ENCODE peak calls at places on chromosomes 11 and 22, in four cellular contexts. S, U, D and V are unnamed samples.

GRCh38 chr22:38612217-38613006 is 42.4 kb upstream of the DMC1 start:
- DNase-seq in S (no peak), U (no peak), D (no peak), V (no peak)

GRCh38 chr11:14361951-14362350 is 3.0 kb upstream of the RRAS2 start:
- DNase-seq in S (no peak), U (peak), D (no peak), V (no peak)

GRCh38 chr22:41915035-41915782 is at the start of gene SHISA8:
- DNase-seq in S (peak), U (peak), D (no peak), V (peak)

GRCh38 chr22:27752771-27753170 is 48.8 kb downstream of the MN1 start:
- DNase-seq in S (peak), U (peak), D (peak), V (peak)

GRCh38 chr11:45617886-45618601 is 47.4 kb downstream of the CHST1 start:
- DNase-seq in S (no peak), U (no peak), D (no peak), V (no peak)

GRCh38 chr11:68016904-68017817 is 7.0 kb downstream of the ALDH3B1 start:
- DNase-seq in S (no peak), U (no peak), D (no peak), V (peak)

GRCh38 chr22:17893900-17894299 is 119.6 kb upstream of the BID start:
- DNase-seq in S (no peak), U (no peak), D (no peak), V (no peak)

GRCh38 chr22:48923165-48923875 is 904.4 kb downstream of the BRD1 start:
- DNase-seq in S (no peak), U (no peak), D (peak), V (no peak)

GRCh38 chr11:117315285-117316196 is 515 bp downstream of the BACE1 start:
- DNase-seq in S (no peak), U (peak), D (no peak), V (peak)

GRCh38 chr11:14902650-14903350 is 10.8 kb upstream of the CYP2R1 start:
- DNase-seq in S (peak), U (peak), D (no peak), V (peak)

GRCh38 chr22:24146791-24147353 is 34.4 kb upstream of the SUSD2 start:
- DNase-seq in S (peak), U (peak), D (no peak), V (peak)

GRCh38 chr22:42699281-42699681 is 21.4 kb downstream of the A4GALT start:
- DNase-seq in S (no peak), U (no peak), D (no peak), V (no peak)

GRCh38 chr11:122804161-122804560 is 34.1 kb upstream of the CRTAM start:
- DNase-seq in S (peak), U (peak), D (no peak), V (peak)

GRCh38 chr11:66090288-66090687 is 20.2 kb downstream of the PACS1 start:
- DNase-seq in S (no peak), U (no peak), D (no peak), V (no peak)

GRCh38 chr22:49880281-49880680 is 26.6 kb downstream of the ZBED4 start:
- DNase-seq in S (no peak), U (no peak), D (no peak), V (no peak)

GRCh38 chr22:20957691-20958440 is 9.2 kb upstream of the AIFM3 start:
- DNase-seq in S (no peak), U (peak), D (no peak), V (no peak)

GRCh38 chr11:10623797-10624761 is 55.6 kb upstream of the LYVE1 start:
- DNase-seq in S (peak), U (no peak), D (no peak), V (peak)

GRCh38 chr11:75781831-75782230 is 13.3 kb downstream of the DGAT2 start:
- DNase-seq in S (no peak), U (no peak), D (no peak), V (no peak)

GRCh38 chr11:57779275-57779674 is 17.7 kb downstream of the CTNND1 start:
- DNase-seq in S (peak), U (peak), D (no peak), V (peak)

GRCh38 chr11:45982656-45983470 is 60.4 kb downstream of the LARGE2 start:
- DNase-seq in S (peak), U (peak), D (no peak), V (peak)

GRCh38 chr11:74011360-74012071 is 2.6 kb upstream of the UCP3 start:
- DNase-seq in S (peak), U (peak), D (no peak), V (peak)

GRCh38 chr22:37710675-37711074 is 13.8 kb downstream of the TRIOBP start:
- DNase-seq in S (no peak), U (no peak), D (no peak), V (no peak)

GRCh38 chr11:14380947-14381555 is 22.1 kb upstream of the RRAS2 start:
- DNase-seq in S (peak), U (peak), D (peak), V (no peak)

GRCh38 chr11:102172127-102172848 is 62.0 kb downstream of the YAP1 start:
- DNase-seq in S (peak), U (peak), D (no peak), V (peak)

GRCh38 chr11:104897891-104898684 is at the start of gene CASP12:
- DNase-seq in S (peak), U (peak), D (no peak), V (no peak)

GRCh38 chr22:38437416-38437815 is 17.6 kb downstream of the KCNJ4 start:
- DNase-seq in S (no peak), U (no peak), D (no peak), V (no peak)

GRCh38 chr11:117183724-117184349 is 5.3 kb downstream of the SIDT2 start:
- DNase-seq in S (no peak), U (no peak), D (peak), V (no peak)

GRCh38 chr22:36197065-36197440 is 4.6 kb downstream of the APOL4 start:
- DNase-seq in S (peak), U (peak), D (peak), V (no peak)

GRCh38 chr22:38490915-38491314 is 15.2 kb downstream of the DDX17 start:
- DNase-seq in S (peak), U (peak), D (no peak), V (peak)

GRCh38 chr11:118106789-118107335 is 20.1 kb upstream of the SMIM35 start:
- DNase-seq in S (no peak), U (no peak), D (no peak), V (peak)

GRCh38 chr11:32333335-32333991 is 101.9 kb downstream of the WT1 start:
- DNase-seq in S (peak), U (peak), D (peak), V (peak)

GRCh38 chr22:19962246-19962908 is 20.8 kb upstream of the TXNRD2 start:
- DNase-seq in S (peak), U (peak), D (no peak), V (peak)

GRCh38 chr11:123753110-123753509 is 1.2 kb downstream of the OR6X1 start:
- DNase-seq in S (no peak), U (no peak), D (no peak), V (no peak)

GRCh38 chr22:39205344-39206021 is 39.3 kb downstream of the PDGFB start:
- DNase-seq in S (peak), U (peak), D (no peak), V (peak)

GRCh38 chr11:73833067-73833466 is 43.6 kb downstream of the COA4 start:
- DNase-seq in S (no peak), U (no peak), D (no peak), V (no peak)

DNA sequence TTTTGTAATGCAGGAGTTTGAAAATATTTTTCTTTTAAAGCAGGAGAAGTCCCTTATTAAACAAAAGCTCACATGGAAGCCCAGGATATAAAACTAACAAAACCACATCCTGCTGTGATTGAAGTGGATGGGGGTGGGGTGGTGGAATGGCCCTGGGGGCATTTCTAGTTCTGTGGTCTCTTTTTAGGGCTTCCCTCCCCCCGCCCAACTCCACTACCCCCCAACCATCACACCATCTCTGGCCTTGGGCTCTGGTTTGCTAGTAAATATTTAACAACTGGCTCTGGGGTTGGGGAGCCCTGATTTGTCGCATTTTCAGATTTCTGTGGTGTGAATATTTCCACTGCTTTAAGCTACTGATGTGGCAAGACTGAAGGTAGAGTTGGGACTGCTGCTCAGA is 279.6 kb upstream of the PLET1 start:
- DNase-seq in S (no peak), U (no peak), D (no peak), V (no peak)
- H3K4me3 ChIP-seq in S (no peak), U (no peak), D (no peak), V (no peak)

GRCh38 chr11:12415567-12415966 is 38.2 kb downstream of the PARVA start:
- DNase-seq in S (no peak), U (no peak), D (no peak), V (no peak)

GRCh38 chr11:12416552-12416951 is 39.2 kb downstream of the PARVA start:
- DNase-seq in S (no peak), U (no peak), D (no peak), V (no peak)

GRCh38 chr11:12420706-12421105 is 43.3 kb downstream of the PARVA start:
- DNase-seq in S (no peak), U (no peak), D (no peak), V (no peak)

GRCh38 chr11:12421386-12421785 is 44.0 kb downstream of the PARVA start:
- DNase-seq in S (no peak), U (no peak), D (no peak), V (no peak)

DNA sequence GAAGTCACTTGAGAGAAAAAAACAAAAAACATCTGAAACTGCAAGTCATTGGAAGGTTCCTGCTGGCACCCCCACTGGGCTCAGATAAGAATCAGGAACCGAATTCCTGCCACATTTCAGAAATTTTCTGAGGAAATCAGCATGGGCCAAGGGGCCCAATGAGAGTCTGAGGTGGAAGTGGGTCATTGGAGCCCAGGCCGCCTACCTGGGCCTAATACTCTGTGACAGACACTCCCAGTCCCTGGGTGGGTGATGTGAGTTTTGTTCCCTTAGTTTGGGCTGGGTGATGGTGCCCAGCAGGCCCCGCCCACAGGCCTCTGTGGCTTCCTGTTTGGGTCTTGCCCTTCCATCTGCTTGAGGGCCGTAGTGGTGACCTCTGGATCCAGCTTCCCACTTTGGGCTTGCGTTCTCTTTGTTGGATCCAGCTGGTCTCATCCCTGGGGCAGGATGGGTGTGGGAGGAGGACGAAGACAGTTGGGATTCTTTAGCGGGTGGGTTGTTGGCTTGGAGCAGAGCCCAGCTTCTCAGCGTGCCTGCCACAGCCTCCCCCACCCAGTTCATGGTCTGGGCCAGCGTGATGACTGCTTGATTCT is 40.7 kb downstream of the PARVA start:
- DNase-seq in S (peak), U (peak), D (no peak), V (no peak)
- H3K4me3 ChIP-seq in S (no peak), U (peak), D (no peak), V (no peak)

GRCh38 chr11:40921256-40921655 is 538.2 kb downstream of the LRRC4C start:
- DNase-seq in S (no peak), U (no peak), D (no peak), V (no peak)

DNA sequence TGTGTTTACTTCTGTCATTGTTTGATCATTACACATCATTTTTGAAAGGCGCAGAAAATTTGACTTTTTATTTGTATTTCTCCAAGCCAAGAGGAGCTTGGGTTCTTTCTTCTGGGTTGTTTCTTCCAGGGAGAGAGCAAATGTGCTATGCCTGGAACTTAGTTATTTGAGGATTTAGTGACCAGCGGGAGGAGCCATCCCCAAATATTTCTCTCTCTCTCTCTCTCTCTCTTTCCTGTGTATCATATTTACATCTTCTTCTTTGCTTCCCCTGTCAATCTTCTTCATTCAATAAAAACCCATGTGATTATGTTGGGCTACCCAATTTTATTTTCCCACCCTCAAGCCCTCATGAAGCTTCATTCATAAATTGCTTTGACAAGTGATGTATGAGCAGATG is 534.5 kb downstream of the LRRC4C start:
- DNase-seq in S (no peak), U (no peak), D (no peak), V (no peak)
- H3K4me3 ChIP-seq in S (no peak), U (no peak), D (no peak), V (no peak)

GRCh38 chr11:61680622-61681191 is 516 bp downstream of the DAGLA start:
- DNase-seq in S (no peak), U (no peak), D (no peak), V (no peak)
- H3K4me3 ChIP-seq in S (peak), U (peak), D (peak), V (peak)